ENCODE peak calls at places on chromosomes 5 and 9, in seven cellular contexts. E is cardiac muscle cell, D is ovary, V is Karpas-422, Z is HCT116, N is lower lobe of right lung, W is A549. K is an unnamed sample. For H3K4me1, the result is how much of the 10 kb centered on the place peaks cover.

GRCh38 chr9:93894691-93895079 is 60.5 kb downstream of the BARX1 start:
- DNase-seq in N (peak), V (no peak), Z (no peak), D (no peak), W (no peak), E (no peak), K (no peak)

GRCh38 chr5:174383196-174384178 is 338.0 kb downstream of the NSG2 start:
- DNase-seq in W (no peak), E (no peak), N (no peak), D (no peak), V (no peak), Z (no peak), K (no peak)

GRCh38 chr9:76716270-76716669 is 48.0 kb upstream of the PCA3 start:
- DNase-seq in N (no peak), D (no peak), E (no peak), Z (no peak), V (no peak), W (no peak), K (no peak)

GRCh38 chr5:133875179-133875578 is 93.2 kb downstream of the C5orf15 start:
- DNase-seq in W (no peak), N (no peak), V (no peak), D (no peak), Z (no peak), E (no peak), K (no peak)

GRCh38 chr9:2107906-2108451 is 92.8 kb downstream of the SMARCA2 start:
- DNase-seq in V (no peak), N (no peak), Z (no peak), D (no peak), E (peak), W (no peak), K (no peak)

GRCh38 chr9:97874617-97875016 is 21.6 kb downstream of the FOXE1 start:
- DNase-seq in D (no peak), V (no peak), Z (no peak), W (no peak), N (no peak), E (no peak), K (no peak)

GRCh38 chr9:16825364-16825763 is 45.1 kb downstream of the BNC2 start:
- DNase-seq in Z (no peak), V (no peak), N (no peak), W (no peak), D (no peak), E (peak), K (no peak)

GRCh38 chr5:73838901-73839300 is 212.9 kb downstream of the ARHGEF28 start:
- DNase-seq in V (no peak), W (no peak), E (no peak), N (no peak), D (no peak), Z (no peak), K (no peak)

GRCh38 chr9:28801144-28801799 is 1228.0 kb upstream of the C9orf72 start:
- DNase-seq in Z (no peak), W (no peak), E (no peak), V (no peak), N (no peak), D (no peak), K (no peak)

GRCh38 chr9:76592105-76593010 is 133.4 kb downstream of the GCNT1 start:
- DNase-seq in N (no peak), D (no peak), E (peak), W (no peak), V (no peak), Z (no peak), K (no peak)

GRCh38 chr9:101566904-101567724 is 27.7 kb downstream of the PPP3R2 start:
- DNase-seq in V (peak), W (peak), Z (peak), D (no peak), N (no peak), E (peak), K (no peak)

GRCh38 chr5:134242146-134242545 is 16.3 kb upstream of the PPP2CA start:
- DNase-seq in E (peak), Z (no peak), N (no peak), W (peak), D (peak), V (no peak), K (peak)

GRCh38 chr5:74103131-74104023 is 477.4 kb downstream of the ARHGEF28 start:
- DNase-seq in Z (no peak), N (no peak), V (no peak), E (no peak), D (no peak), W (no peak), K (no peak)

GRCh38 chr5:172915514-172915913 is 43.7 kb upstream of the RPL26L1 start:
- DNase-seq in V (no peak), Z (no peak), E (no peak), W (no peak), N (no peak), D (no peak), K (no peak)

GRCh38 chr5:172528440-172528839 is 74.1 kb upstream of the SH3PXD2B start:
- DNase-seq in N (no peak), W (no peak), V (no peak), Z (no peak), D (no peak), E (no peak), K (peak)

GRCh38 chr5:170437621-170438375 is 48.6 kb upstream of the KCNMB1 start:
- DNase-seq in D (no peak), N (no peak), Z (no peak), V (peak), E (no peak), W (no peak), K (peak)

GRCh38 chr5:80959138-80959537 is 1.0 kb upstream of the RASGRF2 start:
- DNase-seq in W (no peak), Z (no peak), V (no peak), N (no peak), D (no peak), E (no peak), K (no peak)

GRCh38 chr5:143913008-143913752 is 101.2 kb downstream of the HMHB1 start:
- DNase-seq in Z (no peak), E (peak), V (no peak), N (no peak), W (peak), D (no peak), K (peak)

GRCh38 chr5:72172832-72173231 is 65.6 kb downstream of the MAP1B start:
- DNase-seq in W (no peak), D (no peak), E (no peak), Z (no peak), V (no peak), N (no peak), K (no peak)
- H3K27ac ChIP-seq in W (no peak), D (no peak), E (no peak), Z (no peak), V (no peak), N (no peak), K (no peak)

GRCh38 chr5:35855221-35855620 is 1.5 kb upstream of the IL7R start:
- DNase-seq in D (no peak), N (no peak), V (no peak), E (peak), W (no peak), Z (no peak), K (no peak)

GRCh38 chr5:35857606-35858205 is 1.0 kb downstream of the IL7R start:
- DNase-seq in W (no peak), Z (no peak), D (no peak), V (no peak), E (peak), N (no peak), K (no peak)

GRCh38 chr5:35859101-35859661 is 2.5 kb downstream of the IL7R start:
- DNase-seq in N (no peak), W (no peak), Z (no peak), D (no peak), E (peak), V (no peak), K (peak)

GRCh38 chr5:35856186-35857003 is at the start of gene IL7R:
- DNase-seq in D (no peak), N (no peak), E (peak), V (no peak), W (no peak), Z (no peak), K (peak)

GRCh38 chr5:35857004-35857345 is 284 bp downstream of the IL7R start:
- DNase-seq in Z (no peak), D (no peak), V (no peak), E (no peak), N (no peak), W (no peak), K (no peak)
- H3K4me3 ChIP-seq in Z (no peak), D (no peak), V (no peak), E (no peak), N (peak), W (no peak), K (peak)

GRCh38 chr5:139396691-139397090 is 1.8 kb upstream of the PROB1 start:
- DNase-seq in N (no peak), E (no peak), V (no peak), Z (no peak), D (no peak), W (no peak), K (no peak)

GRCh38 chr5:139394654-139395566 is at the start of gene PROB1:
- DNase-seq in V (no peak), D (no peak), Z (no peak), E (peak), W (no peak), N (no peak), K (no peak)

GRCh38 chr5:139395844-139396640 is 1.1 kb upstream of the PROB1 start:
- DNase-seq in D (no peak), Z (no peak), W (no peak), N (no peak), E (no peak), V (no peak), K (no peak)

GRCh38 chr5:139399501-139400121 is 4.3 kb downstream of the SPATA24 start:
- DNase-seq in E (no peak), V (no peak), D (no peak), N (no peak), W (no peak), Z (no peak), K (no peak)

DNA sequence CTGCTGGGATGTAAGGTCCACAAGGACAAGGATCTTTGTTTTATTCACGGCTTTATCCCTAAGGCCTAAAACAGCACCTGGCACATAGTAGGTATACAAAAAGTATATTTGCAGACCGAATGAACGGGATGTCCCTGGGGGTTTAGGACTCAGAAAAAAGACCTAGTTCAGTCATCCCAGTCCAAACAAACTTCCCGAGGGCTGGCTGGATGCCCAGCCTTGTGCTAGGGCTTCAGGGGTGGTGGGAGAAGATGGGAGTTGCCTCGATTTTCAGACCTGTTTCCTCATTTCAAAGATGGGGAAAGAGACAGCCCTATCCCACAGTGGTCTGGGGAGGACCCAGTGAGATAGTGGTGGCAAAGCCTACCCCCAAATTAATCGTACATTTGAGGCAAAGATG is 3.0 kb upstream of the PROB1 start:
- DNase-seq in E (peak), W (no peak), V (no peak), N (no peak), D (no peak), Z (no peak), K (no peak)
- H3K4me1 ChIP-seq in E (under half), W (under half), V (under half), N (under half), D (under half), Z (under half), K (under half)

DNA sequence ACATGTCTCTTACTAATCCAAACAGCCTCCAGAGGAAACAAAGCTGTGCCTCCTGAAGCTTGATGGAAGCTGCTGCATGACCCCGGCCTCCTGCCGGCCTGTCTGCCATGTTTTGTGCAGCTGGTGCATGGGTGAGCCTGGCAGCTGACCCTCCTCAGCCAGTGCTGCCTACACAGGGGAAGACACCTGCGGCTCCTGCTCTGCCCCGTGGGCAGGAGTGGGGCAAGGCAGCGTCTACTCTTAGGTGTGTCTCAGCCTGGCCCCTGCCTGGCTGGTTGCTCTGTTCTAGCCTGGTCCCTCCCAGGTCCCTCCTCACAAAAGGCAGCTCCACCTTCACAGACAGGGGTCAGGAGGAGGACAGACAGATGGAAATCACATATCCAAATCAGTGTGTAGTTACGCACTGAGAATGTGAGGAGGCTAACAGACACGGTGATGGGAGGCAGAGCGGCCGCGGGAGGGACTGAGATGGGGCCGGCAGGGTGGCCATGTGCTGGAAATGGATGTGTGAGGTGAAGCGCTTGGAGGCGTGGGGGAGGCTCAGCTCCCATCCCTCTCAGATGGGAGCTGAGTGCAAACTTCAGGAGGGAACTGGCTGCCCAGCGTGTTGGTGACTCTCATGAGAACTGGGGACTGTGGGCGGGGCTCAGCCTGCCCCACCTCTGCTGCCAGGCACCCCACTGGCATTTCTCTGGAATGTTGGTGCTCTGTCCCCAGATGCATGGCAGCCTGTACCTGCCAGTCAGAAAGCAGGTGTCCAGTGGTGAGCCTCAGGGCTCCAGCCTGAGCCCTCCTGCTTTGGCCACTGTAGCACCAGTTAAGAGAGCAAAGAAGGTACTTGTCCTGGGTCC is 43.4 kb downstream of the PPARGC1B start:
- DNase-seq in Z (no peak), W (no peak), D (no peak), N (no peak), E (no peak), V (no peak), K (no peak)
- H3K27ac ChIP-seq in Z (no peak), W (no peak), D (no peak), N (no peak), E (no peak), V (no peak), K (no peak)

GRCh38 chr5:37838933-37839341 is 904 bp downstream of the GDNF start:
- DNase-seq in W (no peak), D (no peak), Z (no peak), V (no peak), N (no peak), E (no peak), K (no peak)
- H3K4me3 ChIP-seq in W (peak), D (peak), Z (no peak), V (no peak), N (peak), E (peak), K (peak)

GRCh38 chr5:95281211-95281610 is 3.7 kb downstream of the MCTP1 start:
- DNase-seq in N (no peak), E (peak), V (no peak), W (no peak), Z (peak), D (no peak), K (no peak)

GRCh38 chr5:95283761-95284511 is 958 bp downstream of the MCTP1 start:
- DNase-seq in V (no peak), E (peak), W (peak), N (peak), Z (no peak), D (no peak), K (no peak)

GRCh38 chr5:95284512-95285405 is at the start of gene MCTP1:
- DNase-seq in Z (no peak), E (peak), N (peak), V (no peak), W (peak), D (no peak), K (peak)

GRCh38 chr5:95285406-95285761 is 490 bp upstream of the MCTP1 start:
- DNase-seq in E (no peak), Z (no peak), V (no peak), N (no peak), D (no peak), W (no peak), K (no peak)

GRCh38 chr5:95283022-95283615 is 1.8 kb downstream of the MCTP1 start:
- DNase-seq in D (no peak), N (no peak), W (no peak), E (no peak), Z (no peak), V (no peak), K (no peak)
- H3K4me1 ChIP-seq in D (under half), N (under half), W (under half), E (under half), Z (under half), V (under half), K (under half)

GRCh38 chr5:55600536-55601208 is 65.9 kb upstream of the PLPP1 start:
- DNase-seq in V (no peak), E (peak), W (peak), D (no peak), Z (no peak), N (no peak), K (no peak)
- H3K27ac ChIP-seq in V (no peak), E (peak), W (peak), D (no peak), Z (peak), N (peak), K (peak)

GRCh38 chr5:124868661-124869060 is 122.2 kb upstream of the ZNF608 start:
- DNase-seq in W (no peak), Z (no peak), D (no peak), N (no peak), E (peak), V (no peak), K (no peak)

GRCh38 chr5:124869481-124870033 is 123.1 kb upstream of the ZNF608 start:
- DNase-seq in E (no peak), Z (no peak), D (no peak), W (no peak), V (no peak), N (no peak), K (no peak)

GRCh38 chr5:124866355-124867063 is 120.1 kb upstream of the ZNF608 start:
- DNase-seq in W (no peak), V (no peak), D (peak), N (peak), Z (no peak), E (no peak), K (peak)

GRCh38 chr5:124865603-124866354 is 119.3 kb upstream of the ZNF608 start:
- DNase-seq in V (no peak), W (no peak), D (no peak), E (peak), Z (no peak), N (no peak), K (no peak)

GRCh38 chr5:124867064-124867707 is 120.7 kb upstream of the ZNF608 start:
- DNase-seq in E (peak), V (no peak), D (no peak), N (no peak), W (no peak), Z (no peak), K (peak)
- H3K4me3 ChIP-seq in E (no peak), V (no peak), D (no peak), N (no peak), W (no peak), Z (no peak), K (no peak)

K was measured in SJSA1.